ENCODE peak calls at places on chromosomes 11 and 22, in five cellular contexts. B is stomach, H is transverse colon, Q is body of pancreas, V is OCI-LY7. L is an unnamed sample. For H3K4me1, the result is how much of the 10 kb centered on the place peaks cover.

GRCh38 chr11:11510939-11511338 is 110.9 kb downstream of the GALNT18 start:
- DNase-seq in B (no peak), H (peak), Q (peak), V (no peak), L (no peak)

GRCh38 chr11:12581923-12582322 is 92.3 kb upstream of the TEAD1 start:
- DNase-seq in B (no peak), V (no peak), Q (no peak), H (no peak), L (peak)

GRCh38 chr22:39287076-39287743 is 32.2 kb downstream of the RPL3 start:
- DNase-seq in Q (no peak), B (no peak), H (peak), V (peak), L (no peak)

GRCh38 chr11:128026596-128026995 is 560.8 kb downstream of the ETS1 start:
- DNase-seq in Q (no peak), B (no peak), H (no peak), V (no peak), L (no peak)

GRCh38 chr11:118448294-118448693 is 12.0 kb downstream of the KMT2A start:
- DNase-seq in Q (no peak), H (no peak), V (no peak), B (no peak), L (no peak)

GRCh38 chr11:78039919-78040671 is 17.0 kb upstream of the KCTD14 start:
- DNase-seq in H (peak), Q (peak), V (no peak), B (peak), L (no peak)

GRCh38 chr11:128042290-128042751 is 545.0 kb downstream of the ETS1 start:
- DNase-seq in H (no peak), B (no peak), Q (no peak), V (no peak), L (no peak)

GRCh38 chr11:46947399-46948077 is 11.0 kb downstream of the CSTPP1 start:
- DNase-seq in H (no peak), V (no peak), Q (peak), B (no peak), L (no peak)

GRCh38 chr11:13042873-13043338 is 33.8 kb downstream of the RASSF10 start:
- DNase-seq in B (no peak), Q (no peak), H (no peak), V (no peak), L (no peak)

GRCh38 chr11:5684627-5685362 is at the start of gene TRIM5:
- DNase-seq in Q (peak), V (peak), B (peak), H (peak), L (peak)

GRCh38 chr22:42270178-42270511 is 308 bp downstream of the TCF20 start:
- DNase-seq in Q (peak), H (no peak), V (no peak), B (no peak), L (peak)

GRCh38 chr11:56751480-56751879 is 3.0 kb upstream of the OR9G4 start:
- DNase-seq in V (no peak), B (no peak), Q (no peak), H (no peak), L (no peak)

GRCh38 chr11:29629281-29629680 is 387.5 kb downstream of the KCNA4 start:
- DNase-seq in V (no peak), B (no peak), H (no peak), Q (no peak), L (peak)

GRCh38 chr11:59394186-59394585 is 32.0 kb downstream of the OR5A2 start:
- DNase-seq in Q (no peak), V (no peak), H (no peak), B (no peak), L (no peak)

GRCh38 chr11:115503083-115503885 is 931 bp downstream of the CADM1 start:
- DNase-seq in B (peak), V (peak), Q (peak), H (peak), L (peak)

GRCh38 chr22:49512471-49512870 is 315.2 kb downstream of the BRD1 start:
- DNase-seq in Q (no peak), B (no peak), V (no peak), H (no peak), L (peak)

GRCh38 chr11:115659061-115659963 is 155.1 kb upstream of the CADM1 start:
- DNase-seq in V (no peak), Q (peak), B (no peak), H (no peak), L (peak)

GRCh38 chr11:1484061-1484671 is 2.4 kb downstream of the MOB2 start:
- DNase-seq in Q (peak), B (no peak), V (no peak), H (no peak), L (no peak)

GRCh38 chr11:81749245-81749644 is 984.4 kb downstream of the FAM181B start:
- DNase-seq in V (no peak), B (no peak), H (no peak), Q (no peak), L (no peak)

GRCh38 chr22:49934144-49934890 is 15.9 kb downstream of the CRELD2 start:
- DNase-seq in Q (peak), B (peak), H (peak), V (no peak), L (no peak)

GRCh38 chr11:116732740-116733385 is 39.9 kb downstream of the BUD13 start:
- DNase-seq in H (peak), Q (peak), B (peak), V (peak), L (peak)

GRCh38 chr22:36641902-36642640 is 61.5 kb downstream of the CACNG2 start:
- DNase-seq in Q (no peak), V (no peak), B (no peak), H (no peak), L (no peak)

GRCh38 chr22:46846154-46846831 is 83.8 kb downstream of the TBC1D22A start:
- DNase-seq in H (no peak), B (no peak), V (no peak), Q (no peak), L (peak)

GRCh38 chr11:12845739-12846358 is 163.3 kb upstream of the RASSF10 start:
- DNase-seq in Q (peak), V (peak), B (peak), H (peak), L (peak)

GRCh38 chr11:126636911-126637799 is 281.7 kb downstream of the ST3GAL4 start:
- DNase-seq in Q (no peak), H (no peak), B (no peak), V (no peak), L (no peak)

GRCh38 chr11:61917357-61918109 is at the start of gene RAB3IL1:
- DNase-seq in Q (peak), H (peak), V (no peak), B (peak), L (peak)

GRCh38 chr22:37274380-37274862 is 7.9 kb upstream of the CYTH4 start:
- DNase-seq in B (peak), V (peak), Q (no peak), H (peak), L (no peak)

GRCh38 chr22:20536590-20537324 is 29.3 kb downstream of the MED15 start:
- DNase-seq in V (no peak), H (no peak), Q (no peak), B (no peak), L (no peak)

GRCh38 chr22:41048791-41049717 is 43.3 kb upstream of the EP300 start:
- DNase-seq in B (peak), H (peak), V (no peak), Q (peak), L (peak)

GRCh38 chr11:11594162-11594561 is 27.6 kb downstream of the GALNT18 start:
- DNase-seq in V (no peak), B (no peak), Q (no peak), H (no peak), L (no peak)

GRCh38 chr11:68312117-68312779 is at the start of gene LRP5:
- DNase-seq in B (no peak), Q (peak), H (peak), V (peak), L (peak)

GRCh38 chr22:49515486-49515885 is 312.2 kb downstream of the BRD1 start:
- DNase-seq in H (no peak), B (no peak), V (peak), Q (no peak), L (peak)

GRCh38 chr11:125211191-125211953 is 46.8 kb downstream of the PKNOX2 start:
- DNase-seq in H (no peak), V (no peak), Q (no peak), B (no peak), L (peak)

GRCh38 chr11:44945639-44946038 is 5.0 kb downstream of the TP53I11 start:
- DNase-seq in B (no peak), Q (peak), H (no peak), V (no peak), L (no peak)

GRCh38 chr11:44948155-44948554 is 2.5 kb downstream of the TP53I11 start:
- DNase-seq in B (no peak), V (no peak), Q (no peak), H (no peak), L (no peak)

GRCh38 chr11:44946268-44946667 is 4.4 kb downstream of the TP53I11 start:
- DNase-seq in V (no peak), B (no peak), H (no peak), Q (peak), L (no peak)

GRCh38 chr11:44944853-44945235 is 5.8 kb downstream of the TP53I11 start:
- DNase-seq in Q (no peak), V (no peak), B (no peak), H (no peak), L (peak)

DNA sequence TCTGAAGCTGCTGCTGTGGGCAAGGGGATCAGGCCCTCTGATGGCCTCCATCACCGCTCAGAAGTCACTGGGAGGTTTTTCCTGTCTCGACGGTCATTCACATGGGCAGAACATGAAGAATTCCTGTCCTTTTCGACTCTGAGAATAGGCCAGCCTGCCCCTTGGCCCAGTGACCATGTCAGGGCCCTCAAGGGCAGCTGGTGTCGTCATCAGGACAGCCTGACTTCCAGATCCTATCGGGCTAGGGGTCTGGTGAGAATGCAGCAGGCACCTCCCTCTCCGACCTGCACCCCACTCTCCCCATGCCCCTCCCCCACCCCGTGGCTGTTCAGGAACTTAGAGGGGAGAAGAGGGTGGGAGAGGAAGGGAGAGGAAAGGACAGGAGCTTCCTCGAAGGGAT is 3.6 kb downstream of the TP53I11 start:
- DNase-seq in Q (no peak), B (no peak), V (no peak), H (no peak), L (no peak)
- H3K4me1 ChIP-seq in Q (half or more), B (under half), V (under half), H (under half), L (under half)

DNA sequence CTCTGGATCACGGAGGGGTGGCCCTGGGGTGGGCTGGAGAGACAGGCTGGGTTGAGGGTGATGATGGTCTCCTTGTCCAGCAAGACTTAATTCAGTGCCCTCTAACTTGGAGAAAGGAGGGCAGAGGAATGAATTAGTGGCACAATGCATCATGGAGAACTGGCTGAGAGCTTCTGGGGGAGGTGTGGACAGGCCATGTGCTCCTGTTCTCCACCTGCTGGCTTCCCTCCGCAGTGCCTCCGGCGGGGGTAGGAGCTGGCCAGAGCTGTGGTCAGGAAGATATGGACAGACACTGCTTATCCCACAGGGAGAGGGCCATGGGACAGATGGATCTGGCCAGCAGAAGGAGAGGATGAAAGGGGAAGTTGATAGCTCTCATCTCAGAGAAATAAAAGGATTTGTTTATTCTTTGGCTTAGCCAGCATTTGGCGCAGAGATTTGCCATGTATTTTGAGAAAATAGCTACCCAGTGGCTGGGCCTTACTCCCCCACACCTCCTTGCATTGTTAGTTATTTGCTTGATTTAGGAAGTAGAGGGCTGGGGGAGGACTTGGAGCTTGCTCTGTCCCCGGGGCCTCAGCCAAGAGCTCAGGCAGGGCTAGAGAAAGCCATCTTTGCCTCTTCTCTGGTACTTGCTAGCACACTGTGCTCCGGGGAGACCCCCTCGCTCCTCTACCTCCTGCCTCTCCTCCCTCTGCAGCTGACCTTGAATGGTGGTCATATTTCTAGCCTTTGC is 93.2 kb downstream of the SCN3B start:
- DNase-seq in H (no peak), V (no peak), B (peak), Q (peak), L (peak)
- H3K27ac ChIP-seq in H (no peak), V (no peak), B (peak), Q (no peak), L (peak)

DNA sequence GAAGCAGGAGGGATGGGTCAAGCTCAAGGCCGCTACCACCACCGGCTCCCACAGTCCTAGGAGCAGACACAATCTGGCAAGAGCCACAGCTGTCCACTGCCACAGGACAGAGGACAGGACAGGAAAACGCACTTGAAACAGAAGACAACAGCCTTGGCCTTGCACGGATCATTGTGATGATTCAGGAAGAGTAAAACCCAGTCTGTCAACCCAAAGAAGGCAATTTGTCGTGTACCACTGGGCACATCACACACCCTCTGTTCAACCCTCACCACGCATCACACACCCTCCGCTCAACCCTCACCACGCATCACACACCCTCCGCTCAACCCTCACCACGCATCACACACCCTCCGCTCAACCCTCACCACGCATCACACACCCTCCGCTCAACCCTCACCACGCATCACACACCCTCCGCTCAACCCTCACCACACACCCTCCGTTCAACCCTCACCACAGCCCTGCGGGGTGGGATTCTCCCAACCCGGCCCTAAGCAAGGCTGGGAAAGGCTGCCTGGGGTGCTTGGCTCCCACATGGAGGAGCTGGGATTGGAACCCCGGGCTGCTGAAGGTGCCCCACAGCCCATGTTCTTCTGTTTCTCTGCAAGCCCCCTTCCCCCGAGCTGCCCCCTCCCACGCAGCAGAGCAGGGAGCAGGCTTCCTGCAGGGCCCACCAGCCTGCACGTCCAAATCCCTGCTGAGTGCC is 11.3 kb upstream of the CDC42BPG start:
- DNase-seq in V (no peak), Q (no peak), B (no peak), H (no peak), L (no peak)
- H3K4me1 ChIP-seq in V (half or more), Q (under half), B (half or more), H (half or more), L (under half)

GRCh38 chr22:35424761-35425160 is 24.8 kb downstream of the MCM5 start:
- DNase-seq in H (no peak), B (no peak), Q (no peak), V (no peak), L (no peak)

GRCh38 chr22:35424081-35424480 is 24.1 kb downstream of the MCM5 start:
- DNase-seq in B (no peak), H (no peak), V (no peak), Q (no peak), L (no peak)

GRCh38 chr22:35425971-35426800 is 26.2 kb downstream of the MCM5 start:
- DNase-seq in B (no peak), Q (no peak), H (no peak), V (no peak), L (peak)

GRCh38 chr22:35425546-35425945 is 25.6 kb downstream of the MCM5 start:
- DNase-seq in Q (no peak), V (no peak), B (no peak), H (no peak), L (no peak)

GRCh38 chr22:35426801-35427140 is 26.8 kb downstream of the MCM5 start:
- DNase-seq in B (no peak), H (no peak), V (no peak), Q (no peak), L (no peak)
- H3K27ac ChIP-seq in B (no peak), H (no peak), V (no peak), Q (no peak), L (peak)

GRCh38 chr11:75557649-75558494 is 4.2 kb upstream of the SERPINH1 start:
- DNase-seq in V (no peak), H (peak), B (no peak), Q (no peak), L (peak)

GRCh38 chr11:75562048-75562835 is at the start of gene SERPINH1:
- DNase-seq in H (peak), Q (peak), V (no peak), B (peak), L (peak)

GRCh38 chr11:75560644-75561043 is 1.4 kb upstream of the SERPINH1 start:
- DNase-seq in H (no peak), Q (no peak), V (no peak), B (no peak), L (no peak)

GRCh38 chr11:75561426-75562047 is 516 bp upstream of the SERPINH1 start:
- DNase-seq in Q (no peak), V (no peak), H (no peak), B (no peak), L (no peak)

DNA sequence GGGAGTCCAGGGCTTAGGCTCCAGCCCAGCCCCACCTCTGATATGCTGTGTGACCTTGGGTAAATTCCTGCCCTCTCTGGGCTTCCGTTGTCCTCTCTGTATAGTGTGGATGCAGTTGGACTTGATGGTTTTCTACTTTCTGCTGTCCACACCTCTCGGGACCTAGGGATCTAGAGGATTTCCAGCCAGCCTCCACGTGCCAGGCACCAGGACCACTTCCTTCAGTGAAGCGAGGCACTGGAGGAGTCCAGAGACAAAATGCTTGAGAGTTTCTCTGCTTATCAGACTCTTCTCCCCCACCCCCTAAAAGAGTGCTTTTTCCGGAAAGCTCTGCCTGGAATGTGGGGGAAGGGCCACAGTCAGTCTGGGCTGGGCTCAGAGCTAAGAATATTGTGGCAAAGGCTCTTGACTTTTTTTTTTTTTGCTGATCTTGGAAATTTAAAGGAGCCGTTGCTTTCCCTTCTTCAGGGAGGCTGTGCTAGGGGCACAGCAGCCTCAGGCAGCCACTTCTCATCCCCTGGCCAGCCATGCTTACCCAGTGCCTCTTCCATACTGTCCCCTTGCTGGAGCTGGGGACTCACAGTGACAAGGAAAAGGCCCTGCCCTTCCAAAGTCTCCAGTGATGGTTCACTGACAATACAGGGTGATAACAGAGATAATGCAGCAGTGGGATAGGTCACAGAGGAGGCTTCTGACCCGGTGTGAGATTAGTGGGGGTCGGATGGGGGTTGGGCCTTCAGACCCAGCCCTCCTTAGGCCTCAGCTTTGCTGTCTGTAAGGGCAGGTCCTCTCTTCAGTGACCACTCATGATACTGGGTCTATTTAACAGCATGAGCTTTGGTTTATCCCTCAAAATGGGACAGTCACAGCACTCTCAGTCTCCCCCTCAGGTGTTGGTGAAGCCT is 2.9 kb upstream of the SERPINH1 start:
- DNase-seq in V (no peak), H (no peak), B (no peak), Q (no peak), L (peak)
- H3K4me1 ChIP-seq in V (under half), H (half or more), B (half or more), Q (under half), L (under half)

GRCh38 chr11:73382747-73383146 is 6.5 kb downstream of the RELT start:
- DNase-seq in B (no peak), V (peak), H (no peak), Q (no peak), L (no peak)

GRCh38 chr11:73384871-73385692 is 8.9 kb downstream of the RELT start:
- DNase-seq in B (peak), H (peak), Q (peak), V (peak), L (no peak)

GRCh38 chr11:73384531-73384870 is 8.3 kb downstream of the RELT start:
- DNase-seq in H (no peak), Q (no peak), V (no peak), B (no peak), L (no peak)

GRCh38 chr11:73383249-73384126 is 7.3 kb downstream of the RELT start:
- DNase-seq in V (peak), H (peak), Q (no peak), B (peak), L (no peak)

GRCh38 chr11:73384127-73384441 is 7.9 kb downstream of the RELT start:
- DNase-seq in Q (no peak), V (no peak), B (no peak), H (no peak), L (no peak)
- H3K27ac ChIP-seq in Q (no peak), V (peak), B (no peak), H (peak), L (no peak)